ENCODE peak calls at places on chromosomes 12 and 14, in eight cellular contexts. E, I, B, Z, P, J, U and A are unnamed samples.

GRCh38 chr12:1592444-1593231 is 1.7 kb downstream of the FBXL14 start:
- DNase-seq in B (peak), J (peak), E (peak), Z (peak), P (peak), I (no peak), U (peak), A (peak)

GRCh38 chr12:77102691-77103090 is 37.3 kb upstream of the E2F7 start:
- DNase-seq in J (no peak), Z (no peak), B (no peak), P (no peak), I (no peak), U (no peak), E (peak), A (no peak)

GRCh38 chr12:14394317-14395058 is 29.0 kb downstream of the ATF7IP start:
- DNase-seq in E (peak), P (peak), Z (no peak), U (no peak), I (no peak), J (peak), B (peak), A (peak)

GRCh38 chr12:94491489-94491888 is 31.8 kb upstream of the CEP83 start:
- DNase-seq in U (no peak), J (no peak), I (no peak), B (no peak), E (no peak), P (no peak), Z (no peak), A (no peak)

GRCh38 chr12:70920891-70921290 is 353 bp upstream of the PTPRR start:
- DNase-seq in P (peak), Z (no peak), J (no peak), I (no peak), B (no peak), E (no peak), U (no peak), A (no peak)

GRCh38 chr14:105430535-105430934 is 10.9 kb downstream of the MTA1 start:
- DNase-seq in U (no peak), B (no peak), Z (no peak), E (peak), I (no peak), J (no peak), P (no peak), A (no peak)

GRCh38 chr14:68621400-68622365 is 171.2 kb downstream of the ZFP36L1 start:
- DNase-seq in P (no peak), J (peak), I (no peak), Z (no peak), E (peak), B (no peak), U (no peak), A (no peak)

GRCh38 chr14:101257551-101257950 is 303.7 kb upstream of the DIO3 start:
- DNase-seq in B (no peak), I (no peak), E (no peak), J (no peak), P (no peak), Z (no peak), U (no peak), A (no peak)

GRCh38 chr12:54024127-54024526 is 4.1 kb upstream of the HOXC6 start:
- DNase-seq in I (no peak), P (no peak), U (no peak), Z (peak), E (no peak), B (no peak), J (no peak), A (no peak)

GRCh38 chr12:6082613-6083012 is 41.9 kb downstream of the VWF start:
- DNase-seq in J (no peak), I (no peak), Z (no peak), U (no peak), B (no peak), P (no peak), E (no peak), A (no peak)

GRCh38 chr14:104731249-104731924 is 7.4 kb downstream of the ADSS1 start:
- DNase-seq in B (no peak), P (no peak), E (no peak), I (no peak), Z (no peak), J (peak), U (no peak), A (no peak)

GRCh38 chr14:81311816-81312215 is 88.3 kb downstream of the STON2 start:
- DNase-seq in U (no peak), I (no peak), B (no peak), J (no peak), E (peak), P (no peak), Z (no peak), A (no peak)

GRCh38 chr14:100471451-100472093 is 115.6 kb downstream of the BEGAIN start:
- DNase-seq in P (peak), I (no peak), E (no peak), B (no peak), Z (no peak), U (no peak), J (no peak), A (peak)

GRCh38 chr12:107514887-107515445 is 170.6 kb upstream of the PWP1 start:
- DNase-seq in J (no peak), P (no peak), E (peak), I (no peak), Z (no peak), U (no peak), B (no peak), A (no peak)

GRCh38 chr12:8032242-8033152 is at the start of gene FOXJ2:
- DNase-seq in B (peak), U (peak), Z (peak), E (peak), J (peak), I (peak), P (peak), A (peak)

GRCh38 chr12:48822139-48822538 is 3.8 kb downstream of the CACNB3 start:
- DNase-seq in J (no peak), B (no peak), P (no peak), U (no peak), E (no peak), Z (no peak), I (no peak), A (no peak)

GRCh38 chr12:111337371-111337770 is 31.5 kb downstream of the PHETA1 start:
- DNase-seq in E (no peak), I (no peak), P (no peak), J (no peak), Z (no peak), B (no peak), U (no peak), A (no peak)

GRCh38 chr14:94089479-94089878 is 8.4 kb downstream of the IFI27L1 start:
- DNase-seq in U (no peak), Z (no peak), B (no peak), J (no peak), P (no peak), I (no peak), E (no peak), A (no peak)

GRCh38 chr14:89845346-89845745 is 109.2 kb downstream of the EFCAB11 start:
- DNase-seq in Z (no peak), I (no peak), J (no peak), E (peak), P (no peak), U (no peak), B (no peak), A (no peak)